ENCODE peak calls at places on chromosomes 12 and 14, in four cellular contexts. G is fibroblast of lung, R is Caco-2, I is SK-N-SH. F is an unnamed sample. For H3K4me1 and H3K36me3, the result is how much of the 10 kb centered on the place peaks cover.

GRCh38 chr12:120453977-120454376 is 7.7 kb downstream of the GATC start:
- DNase-seq in R (no peak), G (peak), I (peak), F (no peak)

GRCh38 chr12:66210840-66211239 is 21.8 kb downstream of the IRAK3 start:
- DNase-seq in G (no peak), R (no peak), I (no peak), F (no peak)

GRCh38 chr12:44794867-44795266 is 81.2 kb downstream of the NELL2 start:
- DNase-seq in G (no peak), R (no peak), I (no peak), F (no peak)

GRCh38 chr14:59451849-59452248 is 13.3 kb downstream of the GPR135 start:
- DNase-seq in G (no peak), R (no peak), I (no peak), F (no peak)

GRCh38 chr14:97100306-97100705 is 303.1 kb downstream of the VRK1 start:
- DNase-seq in I (no peak), R (no peak), G (no peak), F (no peak)

GRCh38 chr14:94886931-94887330 is 117.0 kb upstream of the GSC start:
- DNase-seq in G (no peak), I (no peak), R (no peak), F (no peak)

GRCh38 chr14:77409131-77409533 is 14.2 kb downstream of the NOXRED1 start:
- DNase-seq in R (peak), G (peak), I (no peak), F (no peak)

GRCh38 chr12:96483116-96483515 is 6.3 kb upstream of the CFAP54 start:
- DNase-seq in I (no peak), G (no peak), R (no peak), F (no peak)

GRCh38 chr12:116426391-116427136 is 132.6 kb upstream of the MAP1LC3B2 start:
- DNase-seq in G (peak), I (peak), R (peak), F (peak)

GRCh38 chr14:59771577-59771976 is 99.0 kb downstream of the RTN1 start:
- DNase-seq in G (peak), R (no peak), I (peak), F (no peak)

GRCh38 chr12:68375701-68376469 is 43.7 kb upstream of the MDM1 start:
- DNase-seq in R (no peak), G (peak), I (no peak), F (no peak)

GRCh38 chr12:101793401-101793800 is 37.4 kb downstream of the GNPTAB start:
- DNase-seq in R (no peak), G (peak), I (no peak), F (no peak)

GRCh38 chr14:29216316-29216715 is 449.7 kb downstream of the FOXG1 start:
- DNase-seq in G (no peak), I (no peak), R (no peak), F (no peak)

GRCh38 chr14:54699087-54699530 is 132.2 kb downstream of the SAMD4A start:
- DNase-seq in I (no peak), R (no peak), G (peak), F (peak)

GRCh38 chr12:52907092-52907810 is 2.4 kb upstream of the KRT8 start:
- DNase-seq in I (peak), R (peak), G (peak), F (no peak)

GRCh38 chr12:47808049-47808448 is 11.7 kb downstream of the HDAC7 start:
- DNase-seq in R (no peak), I (peak), G (peak), F (peak)

GRCh38 chr12:30578426-30578825 is 117.2 kb downstream of the IPO8 start:
- DNase-seq in G (no peak), I (no peak), R (no peak), F (no peak)

GRCh38 chr14:63174760-63175191 is 29.5 kb upstream of the RHOJ start:
- DNase-seq in I (peak), R (no peak), G (peak), F (peak)

GRCh38 chr14:104802120-104802912 is 1.4 kb downstream of the ZBTB42 start:
- DNase-seq in I (peak), R (no peak), G (no peak), F (no peak)
- H3K4me1 ChIP-seq in I (under half), R (under half), G (under half), F (under half)

DNA sequence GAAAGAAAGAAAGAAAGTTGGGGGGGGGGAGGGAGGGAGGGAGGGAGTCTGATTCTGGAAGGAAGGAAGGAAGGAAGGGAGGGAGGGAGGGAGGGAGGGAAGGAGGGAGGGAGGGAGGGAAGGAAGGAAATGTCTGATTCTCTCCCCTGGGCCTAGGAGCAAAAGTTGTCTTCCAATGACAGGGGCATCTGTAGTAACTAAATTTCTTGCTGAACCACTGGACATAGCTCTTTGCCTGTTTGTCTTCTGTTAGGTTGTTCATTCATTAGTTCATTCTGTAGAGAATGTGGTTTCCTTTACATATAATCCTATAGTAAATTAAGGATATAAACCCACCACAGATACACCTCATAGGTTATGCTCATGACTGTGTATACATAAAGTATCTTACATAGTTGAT is 59.9 kb downstream of the GPR68 start:
- DNase-seq in R (no peak), G (no peak), I (no peak), F (no peak)
- H3K36me3 ChIP-seq in R (under half), G (under half), I (under half), F (half or more)

DNA sequence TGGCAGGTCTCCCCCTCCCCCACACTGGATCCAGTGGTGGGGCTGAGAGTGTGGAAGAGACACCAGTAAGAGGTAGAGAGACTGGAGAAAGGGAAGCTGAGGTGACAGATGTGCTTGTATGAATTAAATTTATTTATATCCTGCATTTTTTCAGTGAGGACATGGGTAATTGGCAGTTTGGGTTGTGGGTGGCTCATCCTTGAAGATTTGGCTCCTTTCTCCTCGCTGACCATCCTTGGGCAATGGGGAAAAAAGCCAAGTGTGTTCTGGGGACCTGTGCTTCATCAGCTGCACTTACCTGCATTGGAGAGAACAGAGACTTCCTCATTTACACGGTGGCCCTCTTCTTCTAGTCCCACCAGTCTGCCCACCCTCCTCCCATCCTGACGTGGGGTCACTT is 86.4 kb downstream of the RFX4 start:
- DNase-seq in G (no peak), I (no peak), R (no peak), F (no peak)
- H3K4me1 ChIP-seq in G (under half), I (under half), R (under half), F (under half)

GRCh38 chr14:31173120-31173837 is 34.3 kb downstream of the HECTD1 start:
- DNase-seq in I (no peak), R (no peak), G (no peak), F (no peak)
- H3K36me3 ChIP-seq in I (under half), R (under half), G (under half), F (under half)

GRCh38 chr14:69671365-69672050 is 60.1 kb downstream of the SUSD6 start:
- DNase-seq in I (no peak), G (no peak), R (no peak), F (no peak)
- H3K4me1 ChIP-seq in I (under half), G (under half), R (under half), F (half or more)

DNA sequence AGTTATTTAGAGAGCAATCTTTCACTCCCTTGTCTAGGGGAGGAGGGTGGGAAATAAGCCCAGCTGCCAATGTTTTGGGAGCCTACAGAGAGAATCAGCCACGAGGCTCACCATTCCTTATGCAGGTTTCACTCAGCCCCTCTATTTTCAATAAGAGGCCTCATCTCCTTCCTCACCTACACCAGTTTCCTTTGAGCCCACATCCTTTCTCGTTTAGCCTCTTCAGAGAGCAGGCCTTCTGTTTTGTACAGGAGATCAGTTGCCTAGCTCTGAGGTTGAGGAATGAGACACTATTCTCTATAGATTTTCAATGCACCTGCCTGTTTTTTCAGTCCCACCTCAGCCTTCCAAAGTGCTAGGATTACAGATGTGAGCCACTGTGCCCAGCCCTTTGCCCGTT is 17.9 kb downstream of the SNAPC1 start:
- DNase-seq in R (no peak), I (no peak), G (no peak), F (no peak)
- H3K36me3 ChIP-seq in R (under half), I (half or more), G (under half), F (half or more)

GRCh38 chr12:6214633-6215032 is 14.4 kb downstream of the CD9 start:
- DNase-seq in R (no peak), G (no peak), I (no peak), F (no peak)

GRCh38 chr12:6211421-6211869 is 11.2 kb downstream of the CD9 start:
- DNase-seq in I (no peak), R (no peak), G (peak), F (no peak)

GRCh38 chr12:6213969-6214368 is 13.8 kb downstream of the CD9 start:
- DNase-seq in I (no peak), G (no peak), R (no peak), F (no peak)

GRCh38 chr12:6215120-6215807 is 15.1 kb downstream of the CD9 start:
- DNase-seq in G (no peak), R (no peak), I (no peak), F (no peak)

GRCh38 chr12:6212086-6212485 is 11.9 kb downstream of the CD9 start:
- DNase-seq in R (no peak), I (no peak), G (no peak), F (no peak)
- H3K4me1 ChIP-seq in R (under half), I (half or more), G (under half), F (half or more)

DNA sequence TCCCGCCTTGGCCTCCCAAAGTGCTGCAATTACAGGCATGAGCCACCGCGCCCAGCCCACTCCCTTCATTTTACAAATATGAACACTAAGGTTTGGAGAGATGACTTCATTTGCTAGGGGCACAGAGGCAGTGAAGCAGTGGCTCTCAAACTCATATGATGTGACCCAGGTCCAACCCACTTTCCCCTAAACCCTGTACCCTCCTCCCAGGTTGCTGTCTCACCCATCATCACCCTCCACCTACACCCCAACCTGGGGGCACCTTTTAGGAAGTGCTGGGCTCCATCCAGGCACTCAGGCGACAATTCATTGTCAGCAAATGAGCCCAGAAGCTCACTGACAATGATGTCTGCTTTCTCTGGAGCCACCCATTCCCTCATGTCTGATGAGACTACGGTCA is 4.8 kb upstream of the RBM23 start:
- DNase-seq in R (no peak), G (no peak), I (no peak), F (no peak)
- H3K36me3 ChIP-seq in R (under half), G (under half), I (half or more), F (under half)

GRCh38 chr14:102000902-102001301 is 36.5 kb downstream of the DYNC1H1 start:
- DNase-seq in R (no peak), I (no peak), G (no peak), F (no peak)
- H3K4me1 ChIP-seq in R (under half), I (under half), G (under half), F (under half)

F was measured in heart right ventricle.